ENCODE peak calls at places on chromosomes 3 and 15, in eight cellular contexts. One of them, this sample, is unnamed.

GRCh38 chr15:67806539-67806935 is 18.8 kb upstream of the SKOR1 start:
- DNase-seq in ELR: no peak
- DNase-seq in effector memory CD8-positive, alpha-beta T cell: no peak
- DNase-seq in foreskin keratinocyte: no peak
- DNase-seq in heart right ventricle: no peak
- DNase-seq in left ventricle myocardium superior: no peak
- DNase-seq in retina: no peak
- DNase-seq in COR-L47: no peak
- DNase-seq in this sample: no peak

GRCh38 chr15:81492303-81492702 is 118.3 kb upstream of the TMC3 start:
- DNase-seq in effector memory CD8-positive, alpha-beta T cell: no peak
- DNase-seq in ELR: no peak
- DNase-seq in left ventricle myocardium superior: no peak
- DNase-seq in retina: no peak
- DNase-seq in COR-L47: peak; percentile 25
- DNase-seq in foreskin keratinocyte: no peak
- DNase-seq in heart right ventricle: no peak
- DNase-seq in this sample: no peak

GRCh38 chr3:9866639-9867038 is 13.4 kb downstream of the CIDEC start:
- DNase-seq in heart right ventricle: no peak
- DNase-seq in foreskin keratinocyte: peak; percentile 46
- DNase-seq in retina: no peak
- DNase-seq in COR-L47: no peak
- DNase-seq in effector memory CD8-positive, alpha-beta T cell: no peak
- DNase-seq in left ventricle myocardium superior: no peak
- DNase-seq in ELR: no peak
- DNase-seq in this sample: no peak

GRCh38 chr3:139107424-139108252 is 62.9 kb upstream of the PRR23C start:
- DNase-seq in ELR: no peak
- DNase-seq in COR-L47: no peak
- DNase-seq in retina: no peak
- DNase-seq in effector memory CD8-positive, alpha-beta T cell: no peak
- DNase-seq in foreskin keratinocyte: no peak
- DNase-seq in heart right ventricle: no peak
- DNase-seq in left ventricle myocardium superior: no peak
- DNase-seq in this sample: no peak

GRCh38 chr15:93900476-93901400 is 330.6 kb upstream of the MCTP2 start:
- DNase-seq in effector memory CD8-positive, alpha-beta T cell: no peak
- DNase-seq in heart right ventricle: no peak
- DNase-seq in ELR: no peak
- DNase-seq in retina: no peak
- DNase-seq in COR-L47: no peak
- DNase-seq in foreskin keratinocyte: no peak
- DNase-seq in left ventricle myocardium superior: no peak
- DNase-seq in this sample: no peak

GRCh38 chr3:194089357-194090177 is 46.4 kb upstream of the HES1 start:
- DNase-seq in ELR: peak; percentile 98
- DNase-seq in heart right ventricle: peak; percentile 47
- DNase-seq in COR-L47: no peak
- DNase-seq in retina: no peak
- DNase-seq in left ventricle myocardium superior: peak; percentile 45
- DNase-seq in effector memory CD8-positive, alpha-beta T cell: no peak
- DNase-seq in foreskin keratinocyte: peak; percentile 100
- DNase-seq in this sample: no peak

GRCh38 chr3:115148142-115148790 is 1.2 kb upstream of the ZBTB20 start:
- DNase-seq in foreskin keratinocyte: peak; percentile 19
- DNase-seq in retina: no peak
- DNase-seq in ELR: peak; percentile 24
- DNase-seq in effector memory CD8-positive, alpha-beta T cell: no peak
- DNase-seq in heart right ventricle: no peak
- DNase-seq in COR-L47: no peak
- DNase-seq in left ventricle myocardium superior: no peak
- DNase-seq in this sample: no peak

GRCh38 chr3:122269045-122269444 is 56.0 kb upstream of the CSTA start:
- DNase-seq in retina: no peak
- DNase-seq in left ventricle myocardium superior: no peak
- DNase-seq in heart right ventricle: no peak
- DNase-seq in foreskin keratinocyte: no peak
- DNase-seq in effector memory CD8-positive, alpha-beta T cell: no peak
- DNase-seq in COR-L47: no peak
- DNase-seq in ELR: no peak
- DNase-seq in this sample: no peak

GRCh38 chr3:158091526-158091925 is 14.7 kb downstream of the SHOX2 start:
- DNase-seq in ELR: peak; percentile 65
- DNase-seq in left ventricle myocardium superior: no peak
- DNase-seq in heart right ventricle: no peak
- DNase-seq in COR-L47: no peak
- DNase-seq in retina: no peak
- DNase-seq in foreskin keratinocyte: no peak
- DNase-seq in effector memory CD8-positive, alpha-beta T cell: no peak
- DNase-seq in this sample: peak; percentile 29

GRCh38 chr15:70407955-70408354 is 310.2 kb upstream of the TLE3 start:
- DNase-seq in effector memory CD8-positive, alpha-beta T cell: no peak
- DNase-seq in ELR: no peak
- DNase-seq in heart right ventricle: no peak
- DNase-seq in foreskin keratinocyte: no peak
- DNase-seq in left ventricle myocardium superior: no peak
- DNase-seq in COR-L47: no peak
- DNase-seq in retina: no peak
- DNase-seq in this sample: no peak

GRCh38 chr3:50356553-50356952 is 2.8 kb downstream of the TMEM115 start:
- DNase-seq in foreskin keratinocyte: no peak
- DNase-seq in COR-L47: no peak
- DNase-seq in effector memory CD8-positive, alpha-beta T cell: no peak
- DNase-seq in left ventricle myocardium superior: peak; percentile 49
- DNase-seq in ELR: peak; percentile 37
- DNase-seq in retina: no peak
- DNase-seq in heart right ventricle: no peak
- DNase-seq in this sample: no peak

GRCh38 chr15:50066202-50066601 is 52.8 kb downstream of the ATP8B4 start:
- DNase-seq in left ventricle myocardium superior: no peak
- DNase-seq in COR-L47: no peak
- DNase-seq in retina: no peak
- DNase-seq in foreskin keratinocyte: peak; percentile 45
- DNase-seq in effector memory CD8-positive, alpha-beta T cell: peak; percentile 1
- DNase-seq in heart right ventricle: no peak
- DNase-seq in ELR: peak; percentile 44
- DNase-seq in this sample: no peak

GRCh38 chr15:82828064-82828463 is 18.6 kb downstream of the WHAMM start:
- DNase-seq in foreskin keratinocyte: no peak
- DNase-seq in left ventricle myocardium superior: no peak
- DNase-seq in retina: no peak
- DNase-seq in effector memory CD8-positive, alpha-beta T cell: no peak
- DNase-seq in COR-L47: no peak
- DNase-seq in ELR: no peak
- DNase-seq in heart right ventricle: no peak
- DNase-seq in this sample: no peak

GRCh38 chr3:64440498-64440897 is 215.2 kb upstream of the PRICKLE2 start:
- DNase-seq in COR-L47: no peak
- DNase-seq in left ventricle myocardium superior: no peak
- DNase-seq in ELR: peak; percentile 65
- DNase-seq in heart right ventricle: no peak
- DNase-seq in retina: no peak
- DNase-seq in foreskin keratinocyte: peak; percentile 85
- DNase-seq in effector memory CD8-positive, alpha-beta T cell: no peak
- DNase-seq in this sample: no peak

GRCh38 chr3:133448478-133449122 is 48.7 kb downstream of the BFSP2 start:
- DNase-seq in heart right ventricle: no peak
- DNase-seq in retina: peak; percentile 60
- DNase-seq in foreskin keratinocyte: no peak
- DNase-seq in COR-L47: no peak
- DNase-seq in ELR: no peak
- DNase-seq in left ventricle myocardium superior: no peak
- DNase-seq in effector memory CD8-positive, alpha-beta T cell: no peak
- DNase-seq in this sample: no peak

GRCh38 chr3:153284282-153284938 is 122.4 kb downstream of the RAP2B start:
- DNase-seq in retina: no peak
- DNase-seq in effector memory CD8-positive, alpha-beta T cell: no peak
- DNase-seq in COR-L47: no peak
- DNase-seq in heart right ventricle: no peak
- DNase-seq in foreskin keratinocyte: peak; percentile 90
- DNase-seq in left ventricle myocardium superior: no peak
- DNase-seq in ELR: peak; percentile 92
- DNase-seq in this sample: no peak

GRCh38 chr15:28914046-28914445 is 28.3 kb downstream of the APBA2 start:
- DNase-seq in ELR: no peak
- DNase-seq in left ventricle myocardium superior: no peak
- DNase-seq in retina: no peak
- DNase-seq in COR-L47: no peak
- DNase-seq in heart right ventricle: no peak
- DNase-seq in foreskin keratinocyte: no peak
- DNase-seq in effector memory CD8-positive, alpha-beta T cell: no peak
- DNase-seq in this sample: no peak

GRCh38 chr3:185225523-185225922 is 28.3 kb downstream of the EHHADH start:
- DNase-seq in heart right ventricle: no peak
- DNase-seq in foreskin keratinocyte: peak; percentile 76
- DNase-seq in COR-L47: no peak
- DNase-seq in left ventricle myocardium superior: no peak
- DNase-seq in effector memory CD8-positive, alpha-beta T cell: no peak
- DNase-seq in retina: no peak
- DNase-seq in ELR: peak; percentile 66
- DNase-seq in this sample: no peak

GRCh38 chr3:50584391-50584790 is 15.1 kb downstream of the HEMK1 start:
- DNase-seq in heart right ventricle: no peak
- DNase-seq in ELR: no peak
- DNase-seq in left ventricle myocardium superior: no peak
- DNase-seq in foreskin keratinocyte: no peak
- DNase-seq in effector memory CD8-positive, alpha-beta T cell: no peak
- DNase-seq in COR-L47: no peak
- DNase-seq in retina: no peak
- DNase-seq in this sample: no peak

GRCh38 chr3:50089603-50089945 is 855 bp downstream of the RBM5 start:
- DNase-seq in ELR: peak; percentile 43
- DNase-seq in foreskin keratinocyte: no peak
- DNase-seq in effector memory CD8-positive, alpha-beta T cell: no peak
- DNase-seq in heart right ventricle: no peak
- DNase-seq in left ventricle myocardium superior: peak; percentile 38
- DNase-seq in COR-L47: no peak
- DNase-seq in retina: no peak
- DNase-seq in this sample: no peak

GRCh38 chr15:67784057-67784781 is 41.1 kb upstream of the SKOR1 start:
- DNase-seq in foreskin keratinocyte: no peak
- DNase-seq in heart right ventricle: no peak
- DNase-seq in COR-L47: peak; percentile 66
- DNase-seq in left ventricle myocardium superior: no peak
- DNase-seq in retina: no peak
- DNase-seq in ELR: no peak
- DNase-seq in effector memory CD8-positive, alpha-beta T cell: no peak
- DNase-seq in this sample: no peak

GRCh38 chr15:57625703-57626448 is 34.2 kb downstream of the MYZAP start:
- DNase-seq in COR-L47: no peak
- DNase-seq in effector memory CD8-positive, alpha-beta T cell: no peak
- DNase-seq in foreskin keratinocyte: no peak
- DNase-seq in retina: no peak
- DNase-seq in heart right ventricle: no peak
- DNase-seq in ELR: no peak
- DNase-seq in left ventricle myocardium superior: no peak
- DNase-seq in this sample: no peak

GRCh38 chr3:11154036-11154952 is at the start of gene HRH1:
- DNase-seq in ELR: peak; percentile 55
- DNase-seq in COR-L47: no peak
- DNase-seq in retina: peak; percentile 36
- DNase-seq in effector memory CD8-positive, alpha-beta T cell: no peak
- DNase-seq in foreskin keratinocyte: no peak
- DNase-seq in left ventricle myocardium superior: peak; percentile 60
- DNase-seq in heart right ventricle: peak; percentile 38
- DNase-seq in this sample: no peak

GRCh38 chr15:29040367-29040745 is 154.6 kb downstream of the APBA2 start:
- DNase-seq in effector memory CD8-positive, alpha-beta T cell: no peak
- DNase-seq in foreskin keratinocyte: no peak
- DNase-seq in retina: no peak
- DNase-seq in ELR: no peak
- DNase-seq in COR-L47: no peak
- DNase-seq in heart right ventricle: no peak
- DNase-seq in left ventricle myocardium superior: no peak
- DNase-seq in this sample: no peak